ENCODE peak calls at places on chromosomes 12 and 14, in seven cellular contexts. B is uterus, T is stomach, U is tibial artery, K is cardiac fibroblast, F is GM12878, W is ovary. M is an unnamed sample.

GRCh38 chr14:36751920-36752319 is 90.3 kb downstream of the PAX9 start:
- DNase-seq in B (no peak), W (no peak), K (no peak), T (no peak), F (no peak), U (no peak), M (no peak)

GRCh38 chr12:104737113-104737512 is 221.0 kb downstream of the SLC41A2 start:
- DNase-seq in B (no peak), U (no peak), K (no peak), W (no peak), T (no peak), F (no peak), M (no peak)

GRCh38 chr12:75236206-75236605 is 26.6 kb upstream of the KCNC2 start:
- DNase-seq in F (no peak), U (no peak), W (no peak), K (no peak), B (no peak), T (no peak), M (no peak)

GRCh38 chr14:90632451-90632850 is 183.8 kb downstream of the TTC7B start:
- DNase-seq in K (no peak), W (no peak), B (no peak), F (no peak), U (no peak), T (no peak), M (no peak)

GRCh38 chr12:53208435-53208834 is 1.4 kb upstream of the ITGB7 start:
- DNase-seq in U (no peak), F (no peak), T (no peak), K (no peak), B (peak; percentile 48), W (no peak), M (no peak)

GRCh38 chr12:89385965-89386537 is 33.8 kb upstream of the DUSP6 start:
- DNase-seq in K (no peak), U (no peak), B (no peak), T (no peak), W (no peak), F (no peak), M (no peak)

GRCh38 chr12:119225454-119225853 is 46.7 kb downstream of the HSPB8 start:
- DNase-seq in B (no peak), W (no peak), K (no peak), U (no peak), T (no peak), F (no peak), M (no peak)

GRCh38 chr12:2552000-2552399 is 242.8 kb upstream of the FKBP4 start:
- DNase-seq in B (no peak), F (no peak), K (no peak), U (no peak), W (no peak), T (no peak), M (no peak)

GRCh38 chr12:124040737-124041136 is 67.7 kb downstream of the ZNF664 start:
- DNase-seq in B (no peak), T (no peak), K (no peak), W (no peak), F (no peak), U (no peak), M (no peak)

GRCh38 chr14:89185919-89186849 is 230.8 kb downstream of the FOXN3 start:
- DNase-seq in F (no peak), T (no peak), U (no peak), W (no peak), B (peak; percentile 32), K (peak; percentile 85), M (peak; percentile 35)

GRCh38 chr12:68031174-68031573 is 41.9 kb downstream of the IFNG-AS1 start:
- DNase-seq in T (no peak), F (no peak), K (no peak), W (no peak), B (no peak), U (no peak), M (no peak)

GRCh38 chr14:61145258-61145902 is 135.8 kb downstream of the TMEM30B start:
- DNase-seq in B (peak; percentile 22), W (no peak), U (no peak), K (peak; percentile 89), T (no peak), F (no peak), M (peak; percentile 94)

GRCh38 chr12:89470741-89471504 is 53.7 kb downstream of the GALNT4 start:
- DNase-seq in B (no peak), U (no peak), T (no peak), F (no peak), W (no peak), K (peak; percentile 79), M (no peak)

GRCh38 chr12:62468935-62469334 is 2.3 kb downstream of the MON2 start:
- DNase-seq in T (no peak), W (no peak), F (no peak), U (no peak), K (no peak), B (no peak), M (no peak)

DNA sequence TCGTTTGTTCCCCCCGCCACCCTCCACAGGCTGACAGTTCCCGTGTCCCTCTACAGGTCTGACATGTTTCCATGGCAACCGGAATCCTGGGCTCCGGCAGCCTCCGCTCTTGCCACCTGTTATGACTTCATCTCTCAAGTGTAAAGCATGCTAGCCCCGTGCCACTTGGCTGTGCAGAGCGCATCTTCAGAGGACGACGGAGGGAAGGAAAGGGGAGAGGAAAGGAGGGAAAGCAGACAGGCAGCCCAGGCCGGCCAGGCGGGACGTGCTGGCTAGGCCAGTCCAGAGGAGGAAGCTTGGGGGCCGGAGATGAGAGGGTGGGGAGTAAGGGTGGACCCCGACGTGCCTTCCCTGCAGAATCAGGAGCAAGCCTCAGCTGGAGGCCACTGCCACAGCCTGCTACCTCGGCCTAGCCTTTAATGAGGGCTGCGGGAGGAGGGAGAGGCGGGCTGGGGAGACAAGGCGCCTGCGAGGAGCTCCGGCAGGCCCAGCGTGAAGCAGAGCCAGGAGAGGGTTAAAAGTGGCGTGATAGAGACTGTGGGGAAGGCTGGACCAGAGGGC is 214.2 kb downstream of the DPF3 start:
- DNase-seq in K (peak; percentile 11), F (no peak), U (no peak), W (no peak), B (no peak), T (no peak), M (no peak)
- H3K4me3 ChIP-seq in K (no peak overlapping the region), F (no peak overlapping the region), U (no peak overlapping the region), W (no peak overlapping the region), B (no peak overlapping the region), T (no peak overlapping the region), M (no peak overlapping the region)

GRCh38 chr12:18589316-18589715 is 148.5 kb downstream of the PLCZ1 start:
- DNase-seq in K (peak; percentile 32), B (no peak), F (no peak), T (no peak), U (no peak), W (no peak), M (no peak)
- TF ChIP-seq CTCF in K (peak; percentile 22), B (no peak), F (no peak), T (no peak), U (no peak), W (no peak), M (no peak)

GRCh38 chr14:39168591-39168990 is 1.5 kb downstream of the TRAPPC6B start:
- DNase-seq in T (no peak), U (no peak), B (no peak), F (no peak), W (no peak), K (no peak), M (no peak)
- H3K4me3 ChIP-seq in T (peak overlapping the region; percentile 70), U (peak overlapping the region; percentile 86), B (no peak overlapping the region), F (peak overlapping the region; percentile 97), W (no peak overlapping the region), K (peak overlapping the region; percentile 88), M (peak overlapping the region; percentile 90)

GRCh38 chr12:100165356-100165755 is 22.7 kb upstream of the BLTP3B start:
- DNase-seq in T (no peak), K (no peak), B (no peak), W (no peak), U (no peak), F (no peak), M (no peak)

GRCh38 chr12:100166232-100166631 is 23.6 kb upstream of the BLTP3B start:
- DNase-seq in W (no peak), T (no peak), K (no peak), U (no peak), F (no peak), B (no peak), M (no peak)

GRCh38 chr12:100159391-100160104 is 16.9 kb upstream of the BLTP3B start:
- DNase-seq in W (no peak), B (no peak), K (no peak), F (no peak), U (no peak), T (no peak), M (no peak)

GRCh38 chr12:100164153-100164704 is 21.6 kb upstream of the BLTP3B start:
- DNase-seq in K (no peak), W (no peak), F (no peak), U (no peak), T (no peak), B (no peak), M (no peak)

DNA sequence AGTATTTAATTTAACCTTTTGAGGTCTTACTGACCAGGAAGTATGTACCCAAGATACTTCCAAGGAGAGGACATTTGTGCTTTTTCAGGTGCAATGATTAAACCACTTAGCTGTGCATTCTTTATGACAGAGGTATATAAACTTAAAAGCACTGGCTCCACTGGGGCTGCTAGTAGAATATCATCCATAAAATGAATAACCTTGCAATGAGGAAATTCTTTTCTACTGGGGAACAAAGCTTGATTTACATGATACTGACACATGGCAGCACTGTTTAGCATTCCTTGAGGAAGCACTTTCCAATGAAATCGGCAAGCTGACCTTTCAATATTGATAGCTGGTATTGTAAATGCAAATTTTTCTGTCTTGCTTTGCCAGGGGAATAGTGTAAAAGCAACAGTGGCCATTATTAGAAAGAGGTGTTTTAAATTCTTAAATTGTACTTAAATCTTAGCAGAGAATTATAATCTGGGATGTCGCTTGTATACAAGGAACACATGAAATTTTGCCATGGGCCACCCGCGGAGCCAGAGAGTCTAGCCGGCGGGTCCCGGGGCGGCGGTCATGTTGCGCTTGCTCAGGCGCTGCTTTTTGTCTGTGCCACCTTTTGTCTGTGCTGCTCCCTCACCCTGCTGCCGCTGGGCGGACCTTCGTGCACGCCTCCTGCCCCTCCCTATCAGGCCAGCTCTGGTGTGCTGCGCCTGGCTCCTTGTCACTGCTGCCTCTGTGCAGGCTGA is 20.9 kb upstream of the BLTP3B start:
- DNase-seq in K (peak; percentile 53), W (peak; percentile 40), B (peak; percentile 38), T (peak; percentile 88), U (peak; percentile 67), F (no peak), M (peak; percentile 79)
- TF ChIP-seq CTCF in K (peak; percentile 14), W (no peak), B (no peak), T (no peak), U (peak; percentile 28), F (peak; percentile 12), M (no peak)

DNA sequence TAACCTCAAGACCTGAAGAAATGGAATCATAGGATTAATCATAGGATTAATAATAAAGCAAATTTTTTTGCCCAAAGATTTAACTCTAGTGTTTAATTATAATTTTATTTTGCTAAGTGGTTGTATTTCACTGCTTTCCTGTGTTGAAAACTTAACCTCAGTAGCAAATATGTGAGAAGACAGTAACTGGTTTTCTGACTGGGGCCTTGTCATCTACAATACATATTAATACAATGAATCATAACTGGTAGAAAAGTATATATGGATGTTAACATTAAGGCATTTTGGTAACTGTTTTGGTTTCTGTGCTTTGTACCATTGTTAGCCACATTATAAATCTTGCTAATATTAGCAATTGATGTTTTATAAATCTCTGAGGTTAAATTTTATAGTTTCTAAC is 92.2 kb downstream of the ACSS3 start:
- DNase-seq in F (no peak), W (no peak), U (no peak), T (no peak), K (peak; percentile 39), B (no peak), M (peak; percentile 6)
- H3K4me3 ChIP-seq in F (no peak overlapping the region), W (no peak overlapping the region), U (no peak overlapping the region), T (no peak overlapping the region), K (no peak overlapping the region), B (no peak overlapping the region), M (no peak overlapping the region)